ENCODE peak calls at places on chromosomes 4 and X, in eight cellular contexts. R is B cell, F is coronary artery, W is PC-9, N is mucosa of descending colon, Z is bronchial epithelial cell, H is endothelial cell of umbilical vein, I is GM13976. X is an unnamed sample.

GRCh38 chrX:15873566-15873965 is 19.0 kb upstream of the AP1S2 start:
- DNase-seq in I (no peak), N (no peak), R (no peak), H (no peak), W (no peak), F (no peak), Z (no peak), X (no peak)

GRCh38 chr4:3766207-3766790 is at the start of gene ADRA2C:
- DNase-seq in R (peak; percentile 56), I (no peak), N (peak; percentile 42), W (no peak), Z (no peak), H (no peak), F (no peak), X (no peak)

GRCh38 chr4:31045724-31046318 is 325.7 kb downstream of the PCDH7 start:
- DNase-seq in R (no peak), H (peak; percentile 74), W (peak; percentile 31), Z (peak; percentile 57), I (no peak), F (no peak), N (no peak), X (no peak)

GRCh38 chrX:110985470-110985869 is 110.5 kb upstream of the PAK3 start:
- DNase-seq in R (no peak), Z (peak; percentile 35), I (no peak), H (no peak), F (no peak), N (no peak), W (no peak), X (no peak)

GRCh38 chr4:182297659-182298058 is 54.5 kb downstream of the TENM3 start:
- DNase-seq in R (no peak), H (no peak), N (no peak), Z (no peak), W (no peak), I (no peak), F (no peak), X (no peak)

GRCh38 chr4:1458581-1458980 is 52.3 kb upstream of the NKX1-1 start:
- DNase-seq in Z (no peak), I (no peak), R (no peak), H (no peak), F (no peak), W (no peak), N (no peak), X (no peak)

GRCh38 chr4:70915048-70915815 is 13.1 kb downstream of the MOB1B start:
- DNase-seq in F (no peak), H (no peak), N (no peak), R (no peak), W (peak; percentile 10), Z (peak; percentile 68), I (no peak), X (no peak)

GRCh38 chr4:1752284-1753041 is 31.1 kb downstream of the TACC3 start:
- DNase-seq in Z (peak; percentile 64), F (no peak), W (peak; percentile 54), I (no peak), H (peak; percentile 16), N (peak; percentile 57), R (no peak), X (no peak)

GRCh38 chr4:15194520-15194919 is 192.2 kb downstream of the CPEB2 start:
- DNase-seq in H (no peak), N (no peak), F (no peak), I (no peak), Z (no peak), W (no peak), R (no peak), X (no peak)

GRCh38 chr4:53861856-53862610 is 202.4 kb downstream of the CHIC2 start:
- DNase-seq in R (no peak), I (no peak), W (no peak), H (no peak), F (no peak), Z (peak; percentile 56), N (no peak), X (no peak)

GRCh38 chr4:53866055-53866454 is 198.3 kb downstream of the CHIC2 start:
- DNase-seq in Z (peak; percentile 2), H (no peak), F (no peak), I (no peak), W (no peak), R (no peak), N (no peak), X (no peak)

GRCh38 chr4:53865031-53865430 is 199.4 kb downstream of the CHIC2 start:
- DNase-seq in W (no peak), R (no peak), N (no peak), Z (no peak), F (no peak), I (no peak), H (no peak), X (no peak)

GRCh38 chr4:53863731-53864130 is 200.7 kb downstream of the CHIC2 start:
- DNase-seq in H (no peak), W (no peak), Z (no peak), N (no peak), I (no peak), F (no peak), R (no peak), X (no peak)

GRCh38 chr4:53863163-53863562 is 201.2 kb downstream of the CHIC2 start:
- DNase-seq in H (no peak), W (no peak), N (no peak), F (no peak), R (no peak), Z (no peak), I (no peak), X (no peak)
- TF ChIP-seq CTCF in H (no peak), W (no peak), N (no peak), F (no peak), R (no peak), Z (no peak), I (no peak), X (no peak)

GRCh38 chrX:25853002-25853479 is 285.1 kb upstream of the MAGEB18 start:
- DNase-seq in F (no peak), Z (no peak), W (no peak), N (no peak), I (no peak), H (no peak), R (no peak), X (no peak)

GRCh38 chrX:25851141-25851540 is 287.0 kb upstream of the MAGEB18 start:
- DNase-seq in F (no peak), W (no peak), H (no peak), Z (no peak), N (no peak), I (no peak), R (no peak), X (no peak)
- TF ChIP-seq CTCF in F (no peak), W (no peak), H (no peak), Z (no peak), N (no peak), I (no peak), R (no peak), X (no peak)

GRCh38 chrX:72107320-72107719 is 24.4 kb downstream of the RTL5 start:
- DNase-seq in F (no peak), H (no peak), N (no peak), W (no peak), I (no peak), Z (peak; percentile 75), R (no peak), X (no peak)
- TF ChIP-seq CTCF in F (no peak), H (no peak), N (no peak), W (no peak), I (no peak), Z (no peak), R (no peak), X (no peak)

DNA sequence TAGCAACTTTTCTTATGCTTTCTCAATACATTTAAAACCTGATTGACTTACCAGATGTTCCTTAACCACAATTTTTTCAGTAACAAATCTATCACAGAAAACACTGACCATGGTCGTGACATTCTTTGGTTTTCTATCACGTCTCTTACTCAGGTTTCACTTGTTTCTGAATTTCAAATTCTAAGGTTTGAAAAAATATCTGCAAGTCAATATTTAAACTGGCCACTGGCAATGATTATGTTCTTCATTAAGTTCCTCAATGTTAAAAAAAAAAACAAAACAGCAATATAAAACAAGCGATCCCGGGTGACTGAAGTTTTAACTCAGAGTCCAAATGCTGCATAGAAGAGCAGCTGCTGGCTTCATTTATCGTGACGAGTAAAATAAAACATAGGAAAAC is 128.9 kb downstream of the RBM47 start:
- DNase-seq in W (no peak), R (no peak), H (no peak), Z (no peak), F (no peak), I (no peak), N (no peak), X (no peak)
- TF ChIP-seq CTCF in W (no peak), R (no peak), H (no peak), Z (no peak), F (no peak), I (no peak), N (no peak), X (no peak)

GRCh38 chrX:122777766-122778165 is 406.3 kb upstream of the GRIA3 start:
- DNase-seq in H (no peak), R (no peak), N (no peak), F (no peak), I (no peak), Z (peak; percentile 3), W (no peak), X (no peak)
- TF ChIP-seq CTCF in H (no peak), R (no peak), N (no peak), F (no peak), I (no peak), Z (no peak), W (no peak), X (no peak)

DNA sequence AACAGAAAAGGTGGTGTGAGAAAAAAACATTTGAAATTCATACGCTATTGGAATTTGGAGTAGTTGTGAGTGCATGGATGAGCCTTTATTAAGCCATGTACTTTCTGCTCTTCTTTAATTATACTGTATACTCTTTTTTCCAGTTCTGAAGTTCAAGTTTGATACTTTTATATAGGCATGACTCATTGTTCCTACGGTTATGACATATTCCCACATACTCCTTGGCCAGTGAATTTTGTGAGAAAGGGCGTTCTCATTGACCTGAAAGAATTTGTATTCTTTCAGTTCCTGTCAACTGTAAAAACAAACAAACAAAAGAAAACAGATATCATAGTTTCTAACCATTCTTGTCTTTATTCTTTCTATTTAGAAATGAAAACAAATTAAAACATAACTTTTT is 407.3 kb downstream of the MAPK10 start:
- DNase-seq in W (no peak), H (peak; percentile 77), R (no peak), I (no peak), F (no peak), Z (peak; percentile 36), N (no peak), X (no peak)
- TF ChIP-seq CTCF in W (no peak), H (no peak), R (no peak), I (no peak), F (no peak), Z (no peak), N (no peak), X (no peak)

DNA sequence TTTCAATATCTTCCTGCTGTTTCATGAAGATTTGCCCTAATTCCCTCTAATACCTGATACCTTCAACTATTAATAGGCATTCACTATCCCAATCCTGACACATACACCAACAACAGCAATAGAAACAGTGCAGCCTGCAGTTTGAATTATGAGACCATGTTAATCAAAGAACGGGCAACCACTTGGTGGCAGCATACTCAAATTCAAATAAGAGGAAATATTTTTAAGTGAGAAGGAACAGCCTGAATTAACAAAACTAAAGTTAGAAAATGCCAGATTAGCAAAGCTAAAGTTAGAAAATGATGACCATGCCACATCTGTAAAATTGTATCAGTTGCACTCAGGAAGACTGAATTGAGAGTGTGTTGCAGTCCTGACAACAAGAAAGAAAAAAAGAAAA is 204.9 kb downstream of the SMARCA1 start:
- DNase-seq in H (peak; percentile 6), W (peak; percentile 9), Z (peak; percentile 13), N (no peak), F (no peak), I (peak; percentile 1), R (no peak), X (no peak)
- TF ChIP-seq CTCF in H (no peak), W (peak; percentile 70), Z (no peak), N (no peak), F (no peak), I (no peak), R (no peak), X (peak; percentile 10)

GRCh38 chr4:73998040-73999011 is at the start of gene CXCL5:
- DNase-seq in I (no peak), F (no peak), R (no peak), Z (peak; percentile 29), H (peak; percentile 41), W (no peak), N (no peak), X (no peak)
- TF ChIP-seq CTCF in I (no peak), F (no peak), R (no peak), Z (peak; percentile 14), H (no peak), W (no peak), N (no peak), X (no peak)

X was measured in GM10248.